ENCODE peak calls at places on chromosomes 13 and 19, in ten cellular contexts. One of them, this sample, is unnamed.

GRCh38 chr13:51271528-51272070 is 49.4 kb downstream of the FAM124A start:
- DNase-seq in H54: no peak
- DNase-seq in IMR-90: no peak
- DNase-seq in stomach: no peak
- DNase-seq in transverse colon: no peak
- DNase-seq in testis: no peak
- DNase-seq in uterus: no peak
- DNase-seq in thyroid gland: no peak
- DNase-seq in sigmoid colon: no peak
- DNase-seq in GM12878: no peak
- DNase-seq in this sample: no peak

GRCh38 chr19:21158523-21159135 is 16.8 kb downstream of the ZNF431 start:
- DNase-seq in thyroid gland: no peak
- DNase-seq in transverse colon: no peak
- DNase-seq in IMR-90: peak
- DNase-seq in uterus: no peak
- DNase-seq in testis: no peak
- DNase-seq in sigmoid colon: no peak
- DNase-seq in H54: no peak
- DNase-seq in GM12878: no peak
- DNase-seq in stomach: no peak
- DNase-seq in this sample: no peak

GRCh38 chr13:101569807-101570206 is 117.3 kb downstream of the ITGBL1 start:
- DNase-seq in H54: no peak
- DNase-seq in testis: no peak
- DNase-seq in GM12878: no peak
- DNase-seq in thyroid gland: no peak
- DNase-seq in transverse colon: no peak
- DNase-seq in IMR-90: no peak
- DNase-seq in uterus: no peak
- DNase-seq in sigmoid colon: no peak
- DNase-seq in stomach: no peak
- DNase-seq in this sample: no peak

GRCh38 chr19:51354103-51354741 is 12.0 kb downstream of the ETFB start:
- DNase-seq in H54: no peak
- DNase-seq in GM12878: no peak
- DNase-seq in sigmoid colon: no peak
- DNase-seq in testis: no peak
- DNase-seq in thyroid gland: no peak
- DNase-seq in IMR-90: no peak
- DNase-seq in uterus: no peak
- DNase-seq in stomach: no peak
- DNase-seq in transverse colon: no peak
- DNase-seq in this sample: no peak

GRCh38 chr13:108377646-108378206 is 108.2 kb downstream of the TNFSF13B start:
- DNase-seq in H54: no peak
- DNase-seq in GM12878: no peak
- DNase-seq in transverse colon: no peak
- DNase-seq in thyroid gland: no peak
- DNase-seq in testis: no peak
- DNase-seq in uterus: no peak
- DNase-seq in sigmoid colon: no peak
- DNase-seq in IMR-90: no peak
- DNase-seq in stomach: no peak
- DNase-seq in this sample: no peak

GRCh38 chr19:40974633-40975037 is 16.4 kb upstream of the CYP2B6 start:
- DNase-seq in thyroid gland: peak
- DNase-seq in transverse colon: peak
- DNase-seq in uterus: peak
- DNase-seq in H54: peak
- DNase-seq in sigmoid colon: peak
- DNase-seq in IMR-90: peak
- DNase-seq in stomach: peak
- DNase-seq in GM12878: peak
- DNase-seq in testis: peak
- DNase-seq in this sample: peak

GRCh38 chr13:37481005-37481857 is 117.3 kb downstream of the POSTN start:
- DNase-seq in stomach: no peak
- DNase-seq in H54: no peak
- DNase-seq in testis: no peak
- DNase-seq in transverse colon: no peak
- DNase-seq in IMR-90: peak
- DNase-seq in sigmoid colon: no peak
- DNase-seq in GM12878: no peak
- DNase-seq in uterus: no peak
- DNase-seq in thyroid gland: no peak
- DNase-seq in this sample: no peak

GRCh38 chr13:51804295-51805172 is 571 bp upstream of the DHRS12 start:
- DNase-seq in stomach: peak
- DNase-seq in thyroid gland: peak
- DNase-seq in GM12878: no peak
- DNase-seq in transverse colon: peak
- DNase-seq in testis: peak
- DNase-seq in uterus: no peak
- DNase-seq in H54: no peak
- DNase-seq in sigmoid colon: peak
- DNase-seq in IMR-90: no peak
- DNase-seq in this sample: no peak

GRCh38 chr13:50244913-50245574 is 229.8 kb downstream of the KCNRG start:
- DNase-seq in transverse colon: no peak
- DNase-seq in thyroid gland: peak
- DNase-seq in sigmoid colon: no peak
- DNase-seq in GM12878: peak
- DNase-seq in stomach: peak
- DNase-seq in IMR-90: peak
- DNase-seq in H54: peak
- DNase-seq in uterus: no peak
- DNase-seq in testis: no peak
- DNase-seq in this sample: peak

GRCh38 chr13:100387416-100387815 is 201.2 kb downstream of the GGACT start:
- DNase-seq in stomach: no peak
- DNase-seq in GM12878: no peak
- DNase-seq in thyroid gland: no peak
- DNase-seq in sigmoid colon: no peak
- DNase-seq in uterus: no peak
- DNase-seq in transverse colon: no peak
- DNase-seq in H54: no peak
- DNase-seq in testis: no peak
- DNase-seq in IMR-90: no peak
- DNase-seq in this sample: no peak

GRCh38 chr19:50358483-50359431 is 6.7 kb downstream of the NAPSA start:
- DNase-seq in sigmoid colon: peak
- DNase-seq in IMR-90: peak
- DNase-seq in GM12878: peak
- DNase-seq in uterus: peak
- DNase-seq in transverse colon: peak
- DNase-seq in thyroid gland: peak
- DNase-seq in testis: peak
- DNase-seq in stomach: peak
- DNase-seq in H54: no peak
- DNase-seq in this sample: no peak

GRCh38 chr13:45055198-45055901 is 65.0 kb upstream of the GTF2F2 start:
- DNase-seq in transverse colon: peak
- DNase-seq in IMR-90: peak
- DNase-seq in uterus: peak
- DNase-seq in testis: no peak
- DNase-seq in stomach: no peak
- DNase-seq in sigmoid colon: peak
- DNase-seq in thyroid gland: no peak
- DNase-seq in H54: peak
- DNase-seq in GM12878: peak
- DNase-seq in this sample: peak

GRCh38 chr13:94609196-94609595 is 7.5 kb downstream of the GPR180 start:
- DNase-seq in thyroid gland: no peak
- DNase-seq in IMR-90: no peak
- DNase-seq in stomach: no peak
- DNase-seq in sigmoid colon: no peak
- DNase-seq in testis: no peak
- DNase-seq in GM12878: no peak
- DNase-seq in transverse colon: no peak
- DNase-seq in uterus: no peak
- DNase-seq in H54: no peak
- DNase-seq in this sample: no peak
- TF ChIP-seq POLR2A in thyroid gland: no peak
- TF ChIP-seq POLR2A in IMR-90: no peak
- TF ChIP-seq POLR2A in stomach: no peak
- TF ChIP-seq POLR2A in sigmoid colon: no peak
- TF ChIP-seq POLR2A in testis: no peak
- TF ChIP-seq POLR2A in GM12878: no peak
- TF ChIP-seq POLR2A in transverse colon: no peak
- TF ChIP-seq POLR2A in uterus: no peak
- TF ChIP-seq POLR2A in H54: no peak
- TF ChIP-seq POLR2A in this sample: no peak

GRCh38 chr19:1250374-1251232 is 2.2 kb downstream of the MIDN start:
- DNase-seq in uterus: peak
- DNase-seq in IMR-90: peak
- DNase-seq in GM12878: no peak
- DNase-seq in thyroid gland: peak
- DNase-seq in sigmoid colon: peak
- DNase-seq in stomach: no peak
- DNase-seq in transverse colon: peak
- DNase-seq in testis: peak
- DNase-seq in H54: no peak
- DNase-seq in this sample: peak
- TF ChIP-seq POLR2A in uterus: no peak
- TF ChIP-seq POLR2A in IMR-90: no peak
- TF ChIP-seq POLR2A in GM12878: no peak
- TF ChIP-seq POLR2A in thyroid gland: no peak
- TF ChIP-seq POLR2A in sigmoid colon: no peak
- TF ChIP-seq POLR2A in stomach: no peak
- TF ChIP-seq POLR2A in transverse colon: no peak
- TF ChIP-seq POLR2A in testis: no peak
- TF ChIP-seq POLR2A in H54: no peak
- TF ChIP-seq POLR2A in this sample: no peak

DNA sequence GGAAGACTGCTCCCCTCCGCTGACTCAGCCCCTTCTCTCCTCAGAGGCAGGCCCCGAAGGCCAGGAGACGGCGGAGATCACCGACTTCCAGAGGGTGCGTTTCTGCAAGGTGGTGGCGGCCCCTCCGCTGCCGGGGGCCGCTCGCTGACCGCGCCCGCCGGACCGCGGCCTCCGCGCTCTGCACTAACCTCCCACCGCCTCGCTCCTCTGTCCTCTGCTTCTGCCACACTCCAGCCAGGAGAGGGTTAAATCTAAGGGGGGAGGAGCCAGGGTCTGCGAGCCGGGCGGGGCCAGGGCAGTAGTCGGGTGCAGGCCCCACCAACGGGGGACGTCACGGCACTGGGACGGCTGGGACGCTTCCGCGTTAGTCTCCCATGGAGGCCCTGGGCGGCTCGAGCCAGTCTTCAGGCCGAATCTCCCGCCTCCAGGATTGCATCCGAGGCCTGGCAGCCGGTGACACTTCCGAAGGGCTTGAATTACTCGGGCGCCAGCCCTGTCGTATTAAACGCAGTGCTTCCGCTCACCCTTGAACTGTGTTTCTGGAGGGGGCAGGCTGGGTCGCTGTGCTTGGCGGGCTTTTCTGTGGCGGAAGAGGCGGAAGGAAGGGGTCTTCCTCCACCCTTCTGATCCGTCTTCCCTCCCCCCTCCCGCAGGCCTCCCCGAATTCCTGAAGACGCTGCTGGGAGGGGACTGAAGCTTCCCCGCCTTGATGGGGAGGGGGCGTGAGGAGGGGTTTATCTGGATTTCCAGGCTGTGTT is 1.2 kb upstream of the INAFM1 start:
- DNase-seq in IMR-90: peak
- DNase-seq in uterus: peak
- DNase-seq in GM12878: no peak
- DNase-seq in H54: peak
- DNase-seq in thyroid gland: peak
- DNase-seq in stomach: peak
- DNase-seq in transverse colon: peak
- DNase-seq in testis: peak
- DNase-seq in sigmoid colon: peak
- DNase-seq in this sample: peak
- TF ChIP-seq POLR2A in IMR-90: peak
- TF ChIP-seq POLR2A in uterus: peak
- TF ChIP-seq POLR2A in GM12878: peak
- TF ChIP-seq POLR2A in H54: peak
- TF ChIP-seq POLR2A in thyroid gland: peak
- TF ChIP-seq POLR2A in stomach: no peak
- TF ChIP-seq POLR2A in transverse colon: peak
- TF ChIP-seq POLR2A in testis: peak
- TF ChIP-seq POLR2A in sigmoid colon: peak
- TF ChIP-seq POLR2A in this sample: peak

DNA sequence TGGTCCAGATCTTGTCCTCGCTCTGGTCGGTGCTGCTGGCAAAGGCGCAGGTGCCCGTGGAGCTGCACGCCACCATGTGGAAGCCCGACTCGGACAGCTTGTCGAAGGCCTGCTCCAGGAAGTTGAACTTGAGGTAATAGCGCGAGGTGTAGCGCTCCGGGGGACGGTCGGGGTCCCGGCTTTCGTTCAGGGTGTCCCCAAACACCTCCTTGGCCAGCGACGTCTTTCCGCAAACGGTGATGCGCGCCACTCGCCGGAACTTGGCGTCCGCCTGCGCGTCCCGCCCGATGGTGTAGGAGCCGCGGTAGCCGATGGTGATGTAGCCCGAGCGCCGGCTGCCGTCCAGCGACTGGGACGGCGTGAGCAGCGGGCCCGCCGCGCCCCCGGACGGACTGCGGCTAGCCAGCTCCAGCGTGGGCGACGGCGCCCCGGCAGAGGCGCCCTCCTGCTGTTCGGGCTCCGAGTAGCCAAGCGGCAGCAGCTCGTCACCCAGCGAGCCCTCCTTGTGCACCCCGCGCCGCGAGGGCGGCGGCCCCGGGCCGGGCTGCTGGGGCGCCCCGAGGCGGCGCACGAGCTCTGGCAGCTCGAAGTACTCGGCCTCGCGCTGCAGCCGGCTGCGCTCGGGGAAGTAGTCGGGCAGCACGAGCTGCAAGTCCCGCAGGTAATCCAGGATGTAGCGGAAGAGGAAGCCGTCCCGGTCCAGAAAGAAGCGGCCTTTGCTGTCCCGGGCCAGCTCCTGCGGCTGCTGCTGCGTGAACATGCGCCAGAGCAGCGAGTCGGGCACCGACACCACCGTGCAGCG is 801 bp downstream of the KCTD12 start:
- DNase-seq in uterus: peak
- DNase-seq in transverse colon: peak
- DNase-seq in stomach: peak
- DNase-seq in H54: peak
- DNase-seq in sigmoid colon: peak
- DNase-seq in testis: peak
- DNase-seq in IMR-90: peak
- DNase-seq in thyroid gland: peak
- DNase-seq in GM12878: no peak
- DNase-seq in this sample: peak
- TF ChIP-seq POLR2A in uterus: no peak
- TF ChIP-seq POLR2A in transverse colon: no peak
- TF ChIP-seq POLR2A in stomach: no peak
- TF ChIP-seq POLR2A in H54: no peak
- TF ChIP-seq POLR2A in sigmoid colon: no peak
- TF ChIP-seq POLR2A in testis: no peak
- TF ChIP-seq POLR2A in IMR-90: no peak
- TF ChIP-seq POLR2A in thyroid gland: no peak
- TF ChIP-seq POLR2A in GM12878: no peak
- TF ChIP-seq POLR2A in this sample: no peak

GRCh38 chr13:110890279-110891150 is 24.4 kb downstream of the ANKRD10 start:
- DNase-seq in thyroid gland: no peak
- DNase-seq in stomach: no peak
- DNase-seq in testis: no peak
- DNase-seq in sigmoid colon: no peak
- DNase-seq in uterus: no peak
- DNase-seq in GM12878: no peak
- DNase-seq in transverse colon: no peak
- DNase-seq in IMR-90: no peak
- DNase-seq in H54: no peak
- DNase-seq in this sample: no peak
- TF ChIP-seq POLR2A in thyroid gland: no peak
- TF ChIP-seq POLR2A in stomach: no peak
- TF ChIP-seq POLR2A in testis: no peak
- TF ChIP-seq POLR2A in sigmoid colon: no peak
- TF ChIP-seq POLR2A in uterus: no peak
- TF ChIP-seq POLR2A in GM12878: no peak
- TF ChIP-seq POLR2A in transverse colon: no peak
- TF ChIP-seq POLR2A in IMR-90: no peak
- TF ChIP-seq POLR2A in H54: no peak
- TF ChIP-seq POLR2A in this sample: no peak

This sample was measured in NB4.